ENCODE peak calls at places on chromosomes 4 and X, in five cellular contexts. T is activated CD4-positive, CD25-positive, alpha-beta regulatory T cell treated with anti-CD3 and anti-CD28 coated beads, Interleukin-2, amount 50 U/mL, for 72 hours; O is cortex of kidney; H is activated T-cell treated with anti-CD3 and anti-CD28 coated beads, Interleukin-2, amount 50 U/mL, for 48 hours; Q is NAMALWA. Y is an unnamed sample.

GRCh38 chr4:25085621-25086020 is 54.9 kb upstream of the LGI2 start:
- DNase-seq in T (no peak), O (no peak), H (no peak), Q (no peak), Y (no peak)

GRCh38 chrX:12118134-12118533 is 20.1 kb upstream of the FRMPD4 start:
- DNase-seq in T (no peak), O (no peak), H (no peak), Q (no peak), Y (no peak)

GRCh38 chr4:8356856-8357255 is 83.7 kb downstream of the ACOX3 start:
- DNase-seq in T (no peak), O (no peak), H (no peak), Q (no peak), Y (no peak)

GRCh38 chr4:22720091-22720490 is 27.4 kb downstream of the GBA3 start:
- DNase-seq in T (no peak), O (no peak), H (no peak), Q (no peak), Y (no peak)

GRCh38 chr4:159723341-159724048 is 620.6 kb downstream of the RAPGEF2 start:
- DNase-seq in T (no peak), O (no peak), H (no peak), Q (no peak), Y (no peak)

GRCh38 chrX:68832101-68832416 is 3.2 kb downstream of the EFNB1 start:
- DNase-seq in T (peak; percentile 18), O (no peak), H (peak; percentile 56), Q (peak; percentile 40), Y (no peak)

GRCh38 chr4:3836041-3836801 is 70.0 kb downstream of the ADRA2C start:
- DNase-seq in T (no peak), O (no peak), H (no peak), Q (peak; percentile 66), Y (no peak)

GRCh38 chrX:97290199-97290598 is 406.5 kb downstream of the RPA4 start:
- DNase-seq in T (no peak), O (no peak), H (no peak), Q (no peak), Y (no peak)

GRCh38 chrX:136202889-136203288 is 48.3 kb downstream of the MAP7D3 start:
- DNase-seq in T (no peak), O (no peak), H (no peak), Q (no peak), Y (no peak)

GRCh38 chrX:38304010-38304409 is 23.3 kb downstream of the RPGR start:
- DNase-seq in T (no peak), O (no peak), H (no peak), Q (peak; percentile 15), Y (no peak)

GRCh38 chrX:69995400-69996101 is 54.2 kb downstream of the AWAT2 start:
- DNase-seq in T (no peak), O (no peak), H (no peak), Q (no peak), Y (no peak)

GRCh38 chr4:1401409-1402020 is 4.7 kb downstream of the NKX1-1 start:
- DNase-seq in T (peak; percentile 27), O (no peak), H (peak; percentile 17), Q (no peak), Y (no peak)

GRCh38 chr4:137531951-137532868 is at the start of gene PCDH18:
- DNase-seq in T (no peak), O (no peak), H (peak; percentile 16), Q (no peak), Y (no peak)

GRCh38 chr4:114734581-114734980 is 136.0 kb downstream of the UGT8 start:
- DNase-seq in T (no peak), O (no peak), H (no peak), Q (no peak), Y (no peak)

GRCh38 chr4:46016306-46016705 is 107.5 kb downstream of the GABRG1 start:
- DNase-seq in T (no peak), O (no peak), H (no peak), Q (peak; percentile 2), Y (no peak)

GRCh38 chr4:109748114-109748513 is 18.2 kb upstream of the PLA2G12A start:
- DNase-seq in T (no peak), O (no peak), H (no peak), Q (no peak), Y (no peak)

GRCh38 chrX:140713174-140713539 is 3.6 kb downstream of the LINC00632 start:
- DNase-seq in T (no peak), O (no peak), H (no peak), Q (no peak), Y (no peak)

GRCh38 chr4:97309111-97309510 is 834.2 kb downstream of the STPG2 start:
- DNase-seq in T (no peak), O (no peak), H (no peak), Q (no peak), Y (no peak)

GRCh38 chr4:16125571-16126445 is 42.0 kb upstream of the PROM1 start:
- DNase-seq in T (no peak), O (no peak), H (no peak), Q (no peak), Y (no peak)

GRCh38 chr4:119136541-119136940 is 909 bp downstream of the MYOZ2 start:
- DNase-seq in T (no peak), O (no peak), H (no peak), Q (no peak), Y (no peak)

GRCh38 chrX:24858004-24858746 is 157.6 kb downstream of the ARX start:
- DNase-seq in T (no peak), O (no peak), H (no peak), Q (no peak), Y (no peak)

GRCh38 chr4:133641191-133641590 is 492.1 kb downstream of the PCDH10 start:
- DNase-seq in T (no peak), O (no peak), H (no peak), Q (no peak), Y (no peak)

GRCh38 chr4:132445386-132445785 is 703.7 kb upstream of the PCDH10 start:
- DNase-seq in T (no peak), O (no peak), H (no peak), Q (no peak), Y (no peak)

GRCh38 chr4:7993671-7994070 is 54.0 kb upstream of the AFAP1 start:
- DNase-seq in T (no peak), O (no peak), H (no peak), Q (no peak), Y (no peak)

GRCh38 chr4:82798168-82799005 is at the start of gene SCD5:
- DNase-seq in T (peak; percentile 33), O (no peak), H (peak; percentile 72), Q (peak; percentile 80), Y (no peak)

Y was measured in NCI-H526 treated with DMSO at 0.1 percent for 48 hours.